ENCODE peak calls at places on chromosomes 1 and 21, in nine cellular contexts. One of them, this sample, is unnamed. For H3K4me1, the result is how much of the 10 kb centered on the place peaks cover.

GRCh38 chr1:150765229-150765976 is at the start of gene CTSS:
- DNase-seq in tibial nerve: no peak
- DNase-seq in cardiac muscle cell: no peak
- DNase-seq in stomach: no peak
- DNase-seq in uterus: no peak
- DNase-seq in OCI-LY7: peak
- DNase-seq in ovary: no peak
- DNase-seq in PC-9: no peak
- DNase-seq in CD8-positive, alpha-beta T cell: no peak
- DNase-seq in this sample: no peak

GRCh38 chr21:34965200-34966174 is 83.6 kb downstream of the RUNX1 start:
- DNase-seq in tibial nerve: no peak
- DNase-seq in cardiac muscle cell: peak
- DNase-seq in stomach: no peak
- DNase-seq in uterus: no peak
- DNase-seq in OCI-LY7: no peak
- DNase-seq in ovary: no peak
- DNase-seq in PC-9: no peak
- DNase-seq in CD8-positive, alpha-beta T cell: no peak
- DNase-seq in this sample: no peak

GRCh38 chr1:193634470-193634869 is 448.1 kb upstream of the B3GALT2 start:
- DNase-seq in tibial nerve: no peak
- DNase-seq in cardiac muscle cell: peak
- DNase-seq in stomach: no peak
- DNase-seq in uterus: no peak
- DNase-seq in OCI-LY7: no peak
- DNase-seq in ovary: no peak
- DNase-seq in PC-9: no peak
- DNase-seq in CD8-positive, alpha-beta T cell: no peak
- DNase-seq in this sample: no peak

GRCh38 chr1:24932284-24932683 is 2.2 kb upstream of the RUNX3 start:
- DNase-seq in tibial nerve: no peak
- DNase-seq in cardiac muscle cell: peak
- DNase-seq in stomach: peak
- DNase-seq in uterus: no peak
- DNase-seq in OCI-LY7: peak
- DNase-seq in ovary: no peak
- DNase-seq in PC-9: peak
- DNase-seq in CD8-positive, alpha-beta T cell: peak
- DNase-seq in this sample: peak

GRCh38 chr1:93556291-93556690 is 108.4 kb downstream of the FNBP1L start:
- DNase-seq in tibial nerve: no peak
- DNase-seq in cardiac muscle cell: no peak
- DNase-seq in stomach: no peak
- DNase-seq in uterus: no peak
- DNase-seq in OCI-LY7: no peak
- DNase-seq in ovary: no peak
- DNase-seq in PC-9: no peak
- DNase-seq in CD8-positive, alpha-beta T cell: no peak
- DNase-seq in this sample: no peak

GRCh38 chr1:169124459-169124858 is 18.0 kb downstream of the ATP1B1 start:
- DNase-seq in tibial nerve: no peak
- DNase-seq in cardiac muscle cell: no peak
- DNase-seq in stomach: no peak
- DNase-seq in uterus: no peak
- DNase-seq in OCI-LY7: no peak
- DNase-seq in ovary: no peak
- DNase-seq in PC-9: peak
- DNase-seq in CD8-positive, alpha-beta T cell: no peak
- DNase-seq in this sample: no peak

GRCh38 chr1:24149854-24150227 is 6.9 kb upstream of the IL22RA1 start:
- DNase-seq in tibial nerve: no peak
- DNase-seq in cardiac muscle cell: peak
- DNase-seq in stomach: peak
- DNase-seq in uterus: no peak
- DNase-seq in OCI-LY7: no peak
- DNase-seq in ovary: no peak
- DNase-seq in PC-9: peak
- DNase-seq in CD8-positive, alpha-beta T cell: peak
- DNase-seq in this sample: no peak

GRCh38 chr1:63073530-63074306 is 248.6 kb upstream of the FOXD3 start:
- DNase-seq in tibial nerve: peak
- DNase-seq in cardiac muscle cell: peak
- DNase-seq in stomach: no peak
- DNase-seq in uterus: no peak
- DNase-seq in OCI-LY7: no peak
- DNase-seq in ovary: no peak
- DNase-seq in PC-9: no peak
- DNase-seq in CD8-positive, alpha-beta T cell: no peak
- DNase-seq in this sample: peak

GRCh38 chr1:227887697-227888403 is 59.9 kb downstream of the WNT9A start:
- DNase-seq in tibial nerve: peak
- DNase-seq in cardiac muscle cell: peak
- DNase-seq in stomach: peak
- DNase-seq in uterus: peak
- DNase-seq in OCI-LY7: no peak
- DNase-seq in ovary: peak
- DNase-seq in PC-9: no peak
- DNase-seq in CD8-positive, alpha-beta T cell: peak
- DNase-seq in this sample: peak

GRCh38 chr1:245960171-245960570 is 546.9 kb downstream of the SMYD3 start:
- DNase-seq in tibial nerve: no peak
- DNase-seq in cardiac muscle cell: no peak
- DNase-seq in stomach: no peak
- DNase-seq in uterus: no peak
- DNase-seq in OCI-LY7: no peak
- DNase-seq in ovary: no peak
- DNase-seq in PC-9: no peak
- DNase-seq in CD8-positive, alpha-beta T cell: no peak
- DNase-seq in this sample: no peak

GRCh38 chr1:78420185-78420584 is 70.6 kb upstream of the PTGFR start:
- DNase-seq in tibial nerve: no peak
- DNase-seq in cardiac muscle cell: no peak
- DNase-seq in stomach: no peak
- DNase-seq in uterus: no peak
- DNase-seq in OCI-LY7: no peak
- DNase-seq in ovary: no peak
- DNase-seq in PC-9: no peak
- DNase-seq in CD8-positive, alpha-beta T cell: no peak
- DNase-seq in this sample: no peak

GRCh38 chr1:151290709-151291303 is 8.7 kb downstream of the ZNF687 start:
- DNase-seq in tibial nerve: no peak
- DNase-seq in cardiac muscle cell: no peak
- DNase-seq in stomach: no peak
- DNase-seq in uterus: no peak
- DNase-seq in OCI-LY7: no peak
- DNase-seq in ovary: no peak
- DNase-seq in PC-9: no peak
- DNase-seq in CD8-positive, alpha-beta T cell: no peak
- DNase-seq in this sample: no peak

GRCh38 chr1:21280482-21280881 is 9.8 kb downstream of the ECE1 start:
- DNase-seq in tibial nerve: no peak
- DNase-seq in cardiac muscle cell: no peak
- DNase-seq in stomach: no peak
- DNase-seq in uterus: no peak
- DNase-seq in OCI-LY7: no peak
- DNase-seq in ovary: no peak
- DNase-seq in PC-9: no peak
- DNase-seq in CD8-positive, alpha-beta T cell: no peak
- DNase-seq in this sample: no peak
- H3K4me1 ChIP-seq in tibial nerve: half or more
- H3K4me1 ChIP-seq in cardiac muscle cell: under half
- H3K4me1 ChIP-seq in stomach: half or more
- H3K4me1 ChIP-seq in uterus: under half
- H3K4me1 ChIP-seq in OCI-LY7: under half
- H3K4me1 ChIP-seq in ovary: under half
- H3K4me1 ChIP-seq in PC-9: under half
- H3K4me1 ChIP-seq in CD8-positive, alpha-beta T cell: under half
- H3K4me1 ChIP-seq in this sample: half or more

GRCh38 chr1:202242080-202242419 is 48.5 kb downstream of the LGR6 start:
- DNase-seq in tibial nerve: no peak
- DNase-seq in cardiac muscle cell: no peak
- DNase-seq in stomach: no peak
- DNase-seq in uterus: no peak
- DNase-seq in OCI-LY7: no peak
- DNase-seq in ovary: no peak
- DNase-seq in PC-9: no peak
- DNase-seq in CD8-positive, alpha-beta T cell: no peak
- DNase-seq in this sample: no peak

GRCh38 chr1:202243006-202243405 is 49.4 kb downstream of the LGR6 start:
- DNase-seq in tibial nerve: no peak
- DNase-seq in cardiac muscle cell: no peak
- DNase-seq in stomach: no peak
- DNase-seq in uterus: no peak
- DNase-seq in OCI-LY7: no peak
- DNase-seq in ovary: no peak
- DNase-seq in PC-9: no peak
- DNase-seq in CD8-positive, alpha-beta T cell: no peak
- DNase-seq in this sample: no peak

GRCh38 chr1:202241376-202242079 is 47.9 kb downstream of the LGR6 start:
- DNase-seq in tibial nerve: no peak
- DNase-seq in cardiac muscle cell: no peak
- DNase-seq in stomach: peak
- DNase-seq in uterus: no peak
- DNase-seq in OCI-LY7: no peak
- DNase-seq in ovary: no peak
- DNase-seq in PC-9: peak
- DNase-seq in CD8-positive, alpha-beta T cell: no peak
- DNase-seq in this sample: no peak

GRCh38 chr1:202238914-202239313 is 45.3 kb downstream of the LGR6 start:
- DNase-seq in tibial nerve: no peak
- DNase-seq in cardiac muscle cell: no peak
- DNase-seq in stomach: no peak
- DNase-seq in uterus: no peak
- DNase-seq in OCI-LY7: no peak
- DNase-seq in ovary: no peak
- DNase-seq in PC-9: no peak
- DNase-seq in CD8-positive, alpha-beta T cell: no peak
- DNase-seq in this sample: peak

DNA sequence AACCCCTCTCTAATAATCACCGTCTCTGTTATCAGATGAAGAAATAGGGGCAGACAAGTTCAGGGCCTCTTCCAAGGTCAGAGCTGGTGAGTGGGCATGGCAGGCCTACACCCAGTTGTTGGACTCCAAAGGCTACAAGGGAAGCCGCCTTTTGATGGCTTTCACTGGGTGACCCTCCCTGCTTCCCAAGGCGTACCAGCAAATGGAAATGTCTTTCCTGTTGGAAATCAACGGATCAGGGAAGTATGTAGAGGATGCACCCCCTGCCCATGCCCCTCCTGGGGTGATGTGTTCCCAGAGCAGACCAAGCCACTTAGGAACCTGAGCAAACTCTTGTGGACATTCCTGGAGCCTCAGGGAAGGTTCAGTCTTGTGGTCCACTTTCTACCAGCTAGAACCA is 47.4 kb downstream of the LGR6 start:
- DNase-seq in tibial nerve: no peak
- DNase-seq in cardiac muscle cell: no peak
- DNase-seq in stomach: no peak
- DNase-seq in uterus: no peak
- DNase-seq in OCI-LY7: no peak
- DNase-seq in ovary: no peak
- DNase-seq in PC-9: no peak
- DNase-seq in CD8-positive, alpha-beta T cell: no peak
- DNase-seq in this sample: no peak
- H3K27ac ChIP-seq in tibial nerve: no peak
- H3K27ac ChIP-seq in cardiac muscle cell: no peak
- H3K27ac ChIP-seq in stomach: no peak
- H3K27ac ChIP-seq in uterus: no peak
- H3K27ac ChIP-seq in OCI-LY7: no peak
- H3K27ac ChIP-seq in ovary: no peak
- H3K27ac ChIP-seq in PC-9: no peak
- H3K27ac ChIP-seq in CD8-positive, alpha-beta T cell: no peak
- H3K27ac ChIP-seq in this sample: no peak

DNA sequence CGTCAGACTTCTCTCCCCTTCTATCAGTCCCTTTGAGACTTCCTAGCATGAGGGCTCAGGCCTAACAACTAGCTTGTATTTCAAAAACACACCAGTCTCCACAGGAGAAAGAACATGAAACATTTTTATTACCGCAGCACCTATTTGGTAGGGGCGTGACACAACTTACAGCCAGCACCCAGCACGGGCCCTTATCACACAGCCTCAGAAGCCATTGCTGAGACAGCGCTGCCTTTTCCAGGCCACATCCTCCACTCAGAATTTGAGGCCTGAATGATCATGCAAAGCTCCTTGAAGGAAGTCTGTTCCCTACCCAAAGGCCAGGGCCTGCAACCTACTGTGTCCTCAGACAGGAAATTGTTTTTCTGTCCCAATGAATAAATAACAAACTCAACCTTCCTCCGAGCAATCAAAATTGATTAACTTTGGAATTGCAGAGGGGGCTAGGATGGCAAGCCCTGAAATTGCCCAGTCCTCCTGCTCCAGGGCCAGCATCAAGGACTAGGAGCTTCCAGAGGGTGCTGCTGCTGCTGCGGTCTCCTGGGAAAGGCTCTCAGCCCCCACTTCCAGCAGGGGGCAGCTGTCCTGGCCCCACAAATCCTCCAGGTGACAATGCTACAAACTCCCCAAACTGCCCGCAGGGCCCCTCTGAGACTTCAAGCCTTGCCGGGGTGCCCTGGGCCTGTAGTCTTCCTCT is 94.3 kb upstream of the GALNT2 start:
- DNase-seq in tibial nerve: no peak
- DNase-seq in cardiac muscle cell: peak
- DNase-seq in stomach: no peak
- DNase-seq in uterus: no peak
- DNase-seq in OCI-LY7: peak
- DNase-seq in ovary: no peak
- DNase-seq in PC-9: no peak
- DNase-seq in CD8-positive, alpha-beta T cell: no peak
- DNase-seq in this sample: no peak
- TF ChIP-seq CTCF in tibial nerve: no peak
- TF ChIP-seq CTCF in cardiac muscle cell: no peak
- TF ChIP-seq CTCF in stomach: no peak
- TF ChIP-seq CTCF in uterus: no peak
- TF ChIP-seq CTCF in OCI-LY7: peak
- TF ChIP-seq CTCF in ovary: no peak
- TF ChIP-seq CTCF in PC-9: peak
- TF ChIP-seq CTCF in CD8-positive, alpha-beta T cell: no peak
- TF ChIP-seq CTCF in this sample: peak

DNA sequence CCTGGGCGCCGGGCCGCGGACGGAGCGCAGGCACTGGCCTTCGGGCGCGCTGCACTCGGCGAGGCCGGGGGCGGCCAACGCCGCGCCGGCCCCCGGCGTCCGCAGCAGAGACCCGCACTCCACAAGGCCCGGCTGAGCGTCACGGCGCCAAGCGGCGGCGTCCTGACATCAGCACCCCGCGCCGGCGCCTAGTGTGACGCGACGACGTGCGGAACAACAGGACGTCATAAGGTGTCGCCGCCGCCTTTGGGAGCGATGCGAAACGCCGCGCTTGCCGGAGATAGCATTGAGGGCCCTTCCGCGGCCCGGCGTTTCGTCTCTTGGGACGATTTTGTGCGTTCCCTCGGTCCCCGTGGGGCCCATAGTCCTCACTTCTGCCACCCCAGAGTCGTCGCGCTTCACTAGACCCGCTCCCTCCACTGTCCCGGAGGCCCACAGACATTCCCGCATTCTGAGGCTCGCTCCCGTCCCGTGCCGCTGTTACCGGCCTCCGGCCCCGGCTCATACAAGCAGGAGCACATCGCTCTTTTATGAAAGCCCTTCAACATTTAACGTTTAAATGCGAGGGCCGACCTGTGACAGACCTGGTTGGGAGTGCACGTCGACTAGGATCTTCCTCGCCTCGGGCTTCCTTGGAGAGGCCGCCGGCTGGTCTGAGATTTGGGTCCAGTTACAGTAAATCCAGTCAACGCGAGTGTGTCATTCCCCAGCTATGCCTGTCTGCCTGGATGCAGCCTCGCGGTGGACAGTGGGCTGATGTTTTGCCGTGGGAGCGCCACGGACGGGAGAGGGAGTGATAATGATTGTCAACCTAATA is at the start of gene SSU72:
- DNase-seq in tibial nerve: peak
- DNase-seq in cardiac muscle cell: peak
- DNase-seq in stomach: peak
- DNase-seq in uterus: peak
- DNase-seq in OCI-LY7: peak
- DNase-seq in ovary: peak
- DNase-seq in PC-9: peak
- DNase-seq in CD8-positive, alpha-beta T cell: peak
- DNase-seq in this sample: peak
- H3K4me1 ChIP-seq in tibial nerve: half or more
- H3K4me1 ChIP-seq in cardiac muscle cell: under half
- H3K4me1 ChIP-seq in stomach: under half
- H3K4me1 ChIP-seq in uterus: under half
- H3K4me1 ChIP-seq in OCI-LY7: under half
- H3K4me1 ChIP-seq in ovary: under half
- H3K4me1 ChIP-seq in PC-9: under half
- H3K4me1 ChIP-seq in CD8-positive, alpha-beta T cell: under half
- H3K4me1 ChIP-seq in this sample: under half

This sample was measured in testis.